ENCODE peak calls at places on chromosomes 12 and 14, in six cellular contexts. One of them, this sample, is unnamed.

GRCh38 chr14:90519262-90519920 is 122.6 kb downstream of the CALM1 start:
- DNase-seq in fibroblast of mammary gland: no peak
- DNase-seq in coronary artery: no peak
- DNase-seq in stomach: no peak
- DNase-seq in B cell: no peak
- DNase-seq in HepG2: no peak
- DNase-seq in this sample: no peak

GRCh38 chr14:58199726-58200479 is at the start of gene ACTR10:
- DNase-seq in stomach: peak
- DNase-seq in fibroblast of mammary gland: peak
- DNase-seq in HepG2: peak
- DNase-seq in B cell: peak
- DNase-seq in coronary artery: peak
- DNase-seq in this sample: peak

GRCh38 chr12:80045594-80045993 is 53.7 kb upstream of the OTOGL start:
- DNase-seq in coronary artery: no peak
- DNase-seq in B cell: no peak
- DNase-seq in HepG2: no peak
- DNase-seq in fibroblast of mammary gland: peak
- DNase-seq in stomach: no peak
- DNase-seq in this sample: no peak

GRCh38 chr14:22598896-22599244 is 770 bp downstream of the ABHD4 start:
- DNase-seq in coronary artery: no peak
- DNase-seq in stomach: peak
- DNase-seq in HepG2: peak
- DNase-seq in fibroblast of mammary gland: peak
- DNase-seq in B cell: peak
- DNase-seq in this sample: no peak

GRCh38 chr12:52949413-52950331 is 754 bp downstream of the KRT18 start:
- DNase-seq in fibroblast of mammary gland: peak
- DNase-seq in coronary artery: no peak
- DNase-seq in B cell: no peak
- DNase-seq in stomach: peak
- DNase-seq in HepG2: peak
- DNase-seq in this sample: peak

GRCh38 chr14:23695220-23695999 is 59.2 kb downstream of the DHRS2 start:
- DNase-seq in stomach: peak
- DNase-seq in HepG2: no peak
- DNase-seq in fibroblast of mammary gland: no peak
- DNase-seq in coronary artery: no peak
- DNase-seq in B cell: no peak
- DNase-seq in this sample: no peak

GRCh38 chr12:103632554-103633216 is 45.6 kb downstream of the STAB2 start:
- DNase-seq in stomach: peak
- DNase-seq in fibroblast of mammary gland: peak
- DNase-seq in B cell: no peak
- DNase-seq in coronary artery: no peak
- DNase-seq in HepG2: peak
- DNase-seq in this sample: peak

GRCh38 chr12:66302827-66303169 is 505 bp downstream of the HELB start:
- DNase-seq in HepG2: no peak
- DNase-seq in coronary artery: no peak
- DNase-seq in B cell: no peak
- DNase-seq in fibroblast of mammary gland: no peak
- DNase-seq in stomach: no peak
- DNase-seq in this sample: no peak

GRCh38 chr12:5511644-5512584 is 80.0 kb downstream of the NTF3 start:
- DNase-seq in coronary artery: peak
- DNase-seq in B cell: peak
- DNase-seq in fibroblast of mammary gland: no peak
- DNase-seq in stomach: no peak
- DNase-seq in HepG2: no peak
- DNase-seq in this sample: peak

GRCh38 chr14:81801921-81802320 is 268.3 kb upstream of the SEL1L start:
- DNase-seq in HepG2: no peak
- DNase-seq in coronary artery: no peak
- DNase-seq in stomach: no peak
- DNase-seq in fibroblast of mammary gland: no peak
- DNase-seq in B cell: no peak
- DNase-seq in this sample: no peak

GRCh38 chr12:64203775-64204174 is 18.3 kb downstream of the KICS2 start:
- DNase-seq in fibroblast of mammary gland: no peak
- DNase-seq in B cell: no peak
- DNase-seq in HepG2: no peak
- DNase-seq in coronary artery: no peak
- DNase-seq in stomach: no peak
- DNase-seq in this sample: no peak

GRCh38 chr12:8676651-8677050 is 14.0 kb upstream of the MFAP5 start:
- DNase-seq in HepG2: no peak
- DNase-seq in B cell: no peak
- DNase-seq in stomach: no peak
- DNase-seq in fibroblast of mammary gland: no peak
- DNase-seq in coronary artery: no peak
- DNase-seq in this sample: no peak

GRCh38 chr12:98420403-98420800 is 95.0 kb upstream of the TMPO start:
- DNase-seq in HepG2: no peak
- DNase-seq in coronary artery: no peak
- DNase-seq in fibroblast of mammary gland: no peak
- DNase-seq in B cell: no peak
- DNase-seq in stomach: no peak
- DNase-seq in this sample: no peak

GRCh38 chr14:28754209-28754985 is 12.2 kb upstream of the FOXG1 start:
- DNase-seq in HepG2: peak
- DNase-seq in coronary artery: no peak
- DNase-seq in stomach: no peak
- DNase-seq in fibroblast of mammary gland: peak
- DNase-seq in B cell: no peak
- DNase-seq in this sample: no peak

GRCh38 chr12:49674318-49674985 is 32.8 kb downstream of the FMNL3 start:
- DNase-seq in B cell: no peak
- DNase-seq in HepG2: no peak
- DNase-seq in coronary artery: no peak
- DNase-seq in stomach: no peak
- DNase-seq in fibroblast of mammary gland: peak
- DNase-seq in this sample: no peak

GRCh38 chr12:15393037-15393436 is 70.7 kb downstream of the PTPRO start:
- DNase-seq in HepG2: no peak
- DNase-seq in stomach: no peak
- DNase-seq in B cell: no peak
- DNase-seq in fibroblast of mammary gland: no peak
- DNase-seq in coronary artery: no peak
- DNase-seq in this sample: no peak

GRCh38 chr14:90439874-90440442 is 43.1 kb downstream of the CALM1 start:
- DNase-seq in stomach: no peak
- DNase-seq in coronary artery: no peak
- DNase-seq in fibroblast of mammary gland: no peak
- DNase-seq in B cell: no peak
- DNase-seq in HepG2: no peak
- DNase-seq in this sample: no peak

GRCh38 chr14:74882103-74882920 is 596 bp downstream of the DLST start:
- DNase-seq in fibroblast of mammary gland: peak
- DNase-seq in coronary artery: no peak
- DNase-seq in B cell: peak
- DNase-seq in stomach: peak
- DNase-seq in HepG2: no peak
- DNase-seq in this sample: no peak

GRCh38 chr12:110039085-110039807 is 9.1 kb downstream of the C12orf76 start:
- DNase-seq in B cell: no peak
- DNase-seq in coronary artery: no peak
- DNase-seq in stomach: peak
- DNase-seq in fibroblast of mammary gland: peak
- DNase-seq in HepG2: peak
- DNase-seq in this sample: no peak

GRCh38 chr12:80472912-80473500 is 29.0 kb downstream of the PTPRQ start:
- DNase-seq in fibroblast of mammary gland: peak
- DNase-seq in B cell: no peak
- DNase-seq in coronary artery: no peak
- DNase-seq in stomach: no peak
- DNase-seq in HepG2: peak
- DNase-seq in this sample: no peak

GRCh38 chr12:47717046-47717442 is 8.2 kb downstream of the ENDOU start:
- DNase-seq in HepG2: no peak
- DNase-seq in coronary artery: no peak
- DNase-seq in fibroblast of mammary gland: no peak
- DNase-seq in stomach: no peak
- DNase-seq in B cell: no peak
- DNase-seq in this sample: no peak

GRCh38 chr12:3419538-3419937 is 71.5 kb upstream of the PRMT8 start:
- DNase-seq in B cell: no peak
- DNase-seq in fibroblast of mammary gland: no peak
- DNase-seq in HepG2: no peak
- DNase-seq in coronary artery: no peak
- DNase-seq in stomach: no peak
- DNase-seq in this sample: no peak

GRCh38 chr14:81384900-81385299 is 15.2 kb downstream of the STON2 start:
- DNase-seq in fibroblast of mammary gland: peak
- DNase-seq in stomach: no peak
- DNase-seq in B cell: no peak
- DNase-seq in coronary artery: no peak
- DNase-seq in HepG2: peak
- DNase-seq in this sample: no peak

GRCh38 chr12:92803921-92804320 is 101.1 kb downstream of the PLEKHG7 start:
- DNase-seq in fibroblast of mammary gland: no peak
- DNase-seq in B cell: no peak
- DNase-seq in coronary artery: no peak
- DNase-seq in HepG2: no peak
- DNase-seq in stomach: no peak
- DNase-seq in this sample: no peak

GRCh38 chr12:106299193-106299794 is 3.2 kb upstream of the TCP11L2 start:
- DNase-seq in B cell: no peak
- DNase-seq in fibroblast of mammary gland: no peak
- DNase-seq in stomach: no peak
- DNase-seq in HepG2: no peak
- DNase-seq in coronary artery: no peak
- DNase-seq in this sample: no peak

DNA sequence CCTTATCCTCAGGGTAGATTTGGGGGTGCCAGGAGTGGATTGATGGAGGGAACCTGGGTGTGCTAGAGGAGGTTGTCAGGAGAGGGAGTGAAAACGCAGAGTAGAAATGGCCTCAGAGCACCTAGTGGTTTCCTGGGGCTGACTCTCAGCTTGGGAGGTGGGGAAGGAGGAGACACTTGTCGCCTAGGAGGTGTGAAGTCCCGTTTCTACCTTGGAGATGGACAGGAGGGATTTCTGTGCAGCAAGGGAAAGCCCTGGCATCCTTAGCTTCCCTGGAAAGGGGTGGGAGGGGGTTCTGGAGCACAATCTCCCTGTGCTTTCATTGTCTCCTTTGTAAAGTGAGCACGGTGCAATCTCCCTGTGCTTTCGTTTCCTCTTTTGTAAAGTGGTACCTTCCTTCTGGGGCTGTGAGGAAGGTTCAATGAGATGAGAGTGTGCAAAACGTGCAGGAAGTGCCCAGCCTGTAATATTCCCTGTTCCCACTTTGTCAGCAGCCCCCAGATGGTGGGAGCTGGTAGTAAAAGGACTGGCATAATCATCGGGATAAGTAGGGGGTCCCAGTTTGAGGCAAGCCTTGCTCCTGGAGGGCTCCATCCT is 1.6 kb downstream of the OAS3 start:
- DNase-seq in B cell: peak
- DNase-seq in HepG2: no peak
- DNase-seq in fibroblast of mammary gland: no peak
- DNase-seq in stomach: no peak
- DNase-seq in coronary artery: no peak
- DNase-seq in this sample: no peak
- TF ChIP-seq CTCF in B cell: no peak
- TF ChIP-seq CTCF in HepG2: no peak
- TF ChIP-seq CTCF in fibroblast of mammary gland: no peak
- TF ChIP-seq CTCF in stomach: no peak
- TF ChIP-seq CTCF in coronary artery: no peak
- TF ChIP-seq CTCF in this sample: no peak

DNA sequence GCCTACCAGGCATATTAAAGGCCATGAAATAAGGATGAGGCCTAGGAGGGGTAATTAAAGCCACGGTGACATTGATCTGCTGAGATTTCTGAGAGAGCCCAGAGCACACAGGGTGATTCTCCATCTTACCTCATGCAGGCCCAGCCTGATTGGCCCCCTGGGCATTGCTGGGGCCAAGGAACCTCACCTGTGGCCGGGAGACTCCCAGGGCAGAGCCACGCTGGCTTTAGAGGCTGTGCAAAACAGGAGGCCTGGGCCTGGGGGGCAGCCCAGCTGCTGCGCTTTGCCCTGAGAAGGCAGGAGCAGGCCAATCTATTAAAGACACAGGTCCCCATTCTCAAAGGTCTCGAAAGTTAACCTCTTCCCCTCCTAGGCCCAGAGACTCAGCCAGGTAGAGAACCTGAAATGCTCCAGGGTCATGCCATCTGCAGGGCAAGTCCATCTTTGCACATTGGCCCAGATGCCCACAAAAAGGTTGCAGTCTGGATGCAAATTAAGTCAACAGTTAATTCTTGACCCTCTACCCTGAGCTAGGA is 1099.7 kb downstream of the BCL11B start:
- DNase-seq in stomach: no peak
- DNase-seq in HepG2: no peak
- DNase-seq in fibroblast of mammary gland: no peak
- DNase-seq in B cell: no peak
- DNase-seq in coronary artery: no peak
- DNase-seq in this sample: no peak
- TF ChIP-seq CTCF in stomach: no peak
- TF ChIP-seq CTCF in HepG2: no peak
- TF ChIP-seq CTCF in fibroblast of mammary gland: no peak
- TF ChIP-seq CTCF in B cell: no peak
- TF ChIP-seq CTCF in coronary artery: no peak
- TF ChIP-seq CTCF in this sample: no peak

DNA sequence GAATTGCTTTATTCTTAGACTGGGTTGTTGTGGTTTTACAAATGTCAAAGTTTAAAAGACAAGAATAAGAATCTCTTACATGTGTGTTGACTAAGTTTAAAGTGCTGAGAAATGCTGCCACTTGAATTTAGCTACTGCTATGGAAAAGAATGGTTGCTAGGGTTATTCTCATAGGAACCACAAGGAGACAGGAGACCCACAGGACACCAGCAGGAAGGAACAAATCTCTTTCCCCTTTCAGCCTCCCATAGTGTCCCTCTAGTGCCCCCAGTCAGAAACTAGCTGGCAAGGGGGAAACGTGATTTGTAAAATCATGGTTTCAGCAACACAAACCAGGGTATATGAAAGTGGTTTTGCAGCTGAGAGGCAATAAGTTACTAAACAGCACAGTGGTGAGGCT is 102.7 kb downstream of the ST8SIA1 start:
- DNase-seq in fibroblast of mammary gland: peak
- DNase-seq in HepG2: no peak
- DNase-seq in B cell: no peak
- DNase-seq in coronary artery: no peak
- DNase-seq in stomach: no peak
- DNase-seq in this sample: no peak
- TF ChIP-seq CTCF in fibroblast of mammary gland: peak
- TF ChIP-seq CTCF in HepG2: no peak
- TF ChIP-seq CTCF in B cell: no peak
- TF ChIP-seq CTCF in coronary artery: no peak
- TF ChIP-seq CTCF in stomach: no peak
- TF ChIP-seq CTCF in this sample: no peak

DNA sequence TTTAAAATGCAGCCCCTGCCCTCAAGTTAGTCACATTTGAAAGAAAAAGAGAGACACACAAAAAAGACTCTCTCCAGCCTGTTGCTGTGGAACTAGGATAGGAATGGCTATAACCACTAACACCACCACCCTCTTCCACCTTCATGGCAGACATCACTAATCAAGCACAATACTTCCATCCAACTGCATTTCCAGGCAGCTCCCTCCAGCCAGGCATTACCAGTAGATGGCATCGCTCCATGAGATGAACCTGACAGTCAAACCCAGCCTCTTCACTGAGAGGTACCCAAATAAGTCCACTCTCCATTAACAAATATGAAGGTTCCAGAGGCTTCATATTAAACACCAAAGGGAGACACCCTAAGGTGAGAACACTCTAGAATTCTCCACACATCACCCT is 24.4 kb downstream of the SLC8B1 start:
- DNase-seq in coronary artery: no peak
- DNase-seq in fibroblast of mammary gland: peak
- DNase-seq in stomach: no peak
- DNase-seq in B cell: no peak
- DNase-seq in HepG2: peak
- DNase-seq in this sample: no peak
- TF ChIP-seq CTCF in coronary artery: no peak
- TF ChIP-seq CTCF in fibroblast of mammary gland: peak
- TF ChIP-seq CTCF in stomach: no peak
- TF ChIP-seq CTCF in B cell: no peak
- TF ChIP-seq CTCF in HepG2: peak
- TF ChIP-seq CTCF in this sample: no peak

This sample was measured in progenitor cell of endocrine pancreas.